ENCODE peak calls at places on chromosomes 3 and 15, in four cellular contexts. One of them, this sample, is unnamed. For H3K27me3 and H3K4me1, the result is how much of the 10 kb centered on the place peaks cover.

GRCh38 chr15:39499151-39499550 is 81.7 kb upstream of the THBS1 start:
- DNase-seq in stomach: no peak
- DNase-seq in left ventricle myocardium inferior: no peak
- DNase-seq in mesendoderm: no peak
- DNase-seq in this sample: no peak

GRCh38 chr15:88834211-88834812 is 31.1 kb downstream of the ACAN start:
- DNase-seq in stomach: peak
- DNase-seq in left ventricle myocardium inferior: peak
- DNase-seq in mesendoderm: peak
- DNase-seq in this sample: peak

GRCh38 chr3:70358978-70359580 is 46.6 kb upstream of the MDFIC2 start:
- DNase-seq in stomach: no peak
- DNase-seq in left ventricle myocardium inferior: no peak
- DNase-seq in mesendoderm: peak
- DNase-seq in this sample: no peak

GRCh38 chr3:177050466-177051237 is 146.6 kb downstream of the TBL1XR1 start:
- DNase-seq in stomach: no peak
- DNase-seq in left ventricle myocardium inferior: no peak
- DNase-seq in mesendoderm: no peak
- DNase-seq in this sample: no peak

GRCh38 chr15:51687565-51687964 is 6.3 kb downstream of the SCG3 start:
- DNase-seq in stomach: no peak
- DNase-seq in left ventricle myocardium inferior: no peak
- DNase-seq in mesendoderm: no peak
- DNase-seq in this sample: no peak

GRCh38 chr3:169430687-169431404 is 232.7 kb downstream of the MECOM start:
- DNase-seq in stomach: peak
- DNase-seq in left ventricle myocardium inferior: no peak
- DNase-seq in mesendoderm: peak
- DNase-seq in this sample: no peak

GRCh38 chr3:30895329-30895728 is 868 bp upstream of the GADL1 start:
- DNase-seq in stomach: no peak
- DNase-seq in left ventricle myocardium inferior: no peak
- DNase-seq in mesendoderm: no peak
- DNase-seq in this sample: no peak

GRCh38 chr15:101025116-101025885 is 106.1 kb downstream of the LRRK1 start:
- DNase-seq in stomach: no peak
- DNase-seq in left ventricle myocardium inferior: no peak
- DNase-seq in mesendoderm: no peak
- DNase-seq in this sample: peak

GRCh38 chr15:68154923-68155559 is 50.1 kb downstream of the CALML4 start:
- DNase-seq in stomach: peak
- DNase-seq in left ventricle myocardium inferior: no peak
- DNase-seq in mesendoderm: peak
- DNase-seq in this sample: peak

GRCh38 chr15:51114437-51115119 is 19.9 kb upstream of the TNFAIP8L3 start:
- DNase-seq in stomach: no peak
- DNase-seq in left ventricle myocardium inferior: no peak
- DNase-seq in mesendoderm: no peak
- DNase-seq in this sample: no peak

GRCh38 chr3:59655616-59656015 is 605.8 kb upstream of the CFAP20DC start:
- DNase-seq in stomach: no peak
- DNase-seq in left ventricle myocardium inferior: no peak
- DNase-seq in mesendoderm: no peak
- DNase-seq in this sample: no peak

GRCh38 chr3:147620906-147621305 is 211.7 kb downstream of the ZIC1 start:
- DNase-seq in stomach: no peak
- DNase-seq in left ventricle myocardium inferior: no peak
- DNase-seq in mesendoderm: no peak
- DNase-seq in this sample: no peak

GRCh38 chr15:77654975-77655374 is 22.3 kb upstream of the LINGO1 start:
- DNase-seq in stomach: no peak
- DNase-seq in left ventricle myocardium inferior: no peak
- DNase-seq in mesendoderm: peak
- DNase-seq in this sample: no peak

GRCh38 chr3:178629430-178630178 is 93.4 kb downstream of the KCNMB2 start:
- DNase-seq in stomach: no peak
- DNase-seq in left ventricle myocardium inferior: no peak
- DNase-seq in mesendoderm: no peak
- DNase-seq in this sample: no peak

GRCh38 chr3:127165036-127165435 is 27.9 kb upstream of the PRR23E start:
- DNase-seq in stomach: no peak
- DNase-seq in left ventricle myocardium inferior: no peak
- DNase-seq in mesendoderm: no peak
- DNase-seq in this sample: no peak
- H3K27me3 ChIP-seq in stomach: under half
- H3K27me3 ChIP-seq in left ventricle myocardium inferior: under half
- H3K27me3 ChIP-seq in mesendoderm: under half
- H3K27me3 ChIP-seq in this sample: under half

GRCh38 chr3:52197842-52198625 is at the start of gene ALAS1:
- DNase-seq in stomach: peak
- DNase-seq in left ventricle myocardium inferior: peak
- DNase-seq in mesendoderm: peak
- DNase-seq in this sample: peak
- H3K4me1 ChIP-seq in stomach: half or more
- H3K4me1 ChIP-seq in left ventricle myocardium inferior: half or more
- H3K4me1 ChIP-seq in mesendoderm: under half
- H3K4me1 ChIP-seq in this sample: under half

DNA sequence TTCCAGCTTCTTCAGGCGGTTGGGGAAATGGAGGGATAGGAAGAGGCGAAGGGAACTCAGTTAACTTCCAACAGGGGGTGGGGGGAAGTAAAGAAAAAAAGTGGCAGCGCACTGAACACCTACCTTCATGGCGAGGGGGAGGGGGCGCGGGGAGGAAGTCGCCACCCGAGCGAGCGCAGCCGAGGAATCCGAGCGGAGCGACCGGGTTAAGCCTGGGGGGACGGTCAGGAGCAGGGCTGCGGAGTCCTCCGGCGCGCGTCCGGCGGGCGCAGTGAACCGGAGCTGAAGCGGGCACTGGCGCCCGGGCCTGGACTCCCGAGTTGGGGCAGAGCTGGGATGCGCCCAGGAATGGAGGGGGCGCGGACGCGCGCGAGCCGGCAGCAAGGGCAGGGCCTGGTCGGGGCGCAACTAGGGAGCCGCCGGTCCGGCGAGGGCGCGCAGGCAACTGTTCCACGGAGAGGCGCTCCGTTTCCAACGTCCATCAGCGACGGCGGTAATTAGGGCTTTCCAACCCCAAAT is at the start of gene WNT5A:
- DNase-seq in stomach: no peak
- DNase-seq in left ventricle myocardium inferior: peak
- DNase-seq in mesendoderm: peak
- DNase-seq in this sample: peak
- H3K27me3 ChIP-seq in stomach: half or more
- H3K27me3 ChIP-seq in left ventricle myocardium inferior: half or more
- H3K27me3 ChIP-seq in mesendoderm: under half
- H3K27me3 ChIP-seq in this sample: under half

GRCh38 chr3:52318186-52318793 is 2.2 kb downstream of the DNAH1 start:
- DNase-seq in stomach: peak
- DNase-seq in left ventricle myocardium inferior: no peak
- DNase-seq in mesendoderm: peak
- DNase-seq in this sample: no peak
- H3K4me1 ChIP-seq in stomach: under half
- H3K4me1 ChIP-seq in left ventricle myocardium inferior: under half
- H3K4me1 ChIP-seq in mesendoderm: under half
- H3K4me1 ChIP-seq in this sample: under half

This sample was measured in ovary.